ENCODE peak calls at places on chromosomes 3 and 15, in ten cellular contexts. B, K, I, P, S, W, V, D, X and N are unnamed samples.

GRCh38 chr15:101562428-101563059 is 73.0 kb upstream of the PCSK6 start:
- DNase-seq in B (no peak), K (no peak), I (no peak), P (no peak), S (no peak), W (no peak), V (no peak), D (no peak), X (no peak), N (no peak)

GRCh38 chr15:28895146-28895545 is 9.4 kb downstream of the APBA2 start:
- DNase-seq in B (no peak), K (no peak), I (no peak), P (no peak), S (no peak), W (no peak), V (no peak), D (no peak), X (no peak), N (no peak)

GRCh38 chr3:108300103-108300849 is 3.9 kb downstream of the HHLA2 start:
- DNase-seq in B (no peak), K (no peak), I (no peak), P (no peak), S (no peak), W (no peak), V (no peak), D (no peak), X (no peak), N (no peak)

GRCh38 chr3:34374521-34374920 is 576.1 kb downstream of the PDCD6IP start:
- DNase-seq in B (peak), K (no peak), I (no peak), P (no peak), S (no peak), W (no peak), V (no peak), D (no peak), X (no peak), N (no peak)

GRCh38 chr3:98855811-98856400 is 45.6 kb downstream of the DCBLD2 start:
- DNase-seq in B (no peak), K (no peak), I (no peak), P (no peak), S (peak), W (no peak), V (no peak), D (no peak), X (no peak), N (peak)

GRCh38 chr3:87320748-87321634 is 44.6 kb upstream of the POU1F1 start:
- DNase-seq in B (no peak), K (no peak), I (no peak), P (no peak), S (no peak), W (no peak), V (no peak), D (no peak), X (no peak), N (no peak)

GRCh38 chr15:87648278-87648677 is 608.3 kb downstream of the NTRK3 start:
- DNase-seq in B (no peak), K (no peak), I (no peak), P (no peak), S (no peak), W (no peak), V (no peak), D (no peak), X (no peak), N (no peak)

GRCh38 chr3:49747792-49748480 is 24.2 kb upstream of the GMPPB start:
- DNase-seq in B (no peak), K (peak), I (no peak), P (no peak), S (peak), W (no peak), V (no peak), D (no peak), X (no peak), N (no peak)

GRCh38 chr15:68578960-68579935 is at the start of gene CORO2B:
- DNase-seq in B (peak), K (no peak), I (no peak), P (peak), S (peak), W (no peak), V (no peak), D (no peak), X (peak), N (no peak)

GRCh38 chr3:107525954-107526305 is 3.2 kb downstream of the BBX start:
- DNase-seq in B (no peak), K (no peak), I (no peak), P (no peak), S (no peak), W (no peak), V (no peak), D (no peak), X (no peak), N (no peak)

GRCh38 chr3:197428117-197428761 is 127.5 kb downstream of the BDH1 start:
- DNase-seq in B (peak), K (peak), I (peak), P (no peak), S (peak), W (peak), V (no peak), D (no peak), X (peak), N (no peak)

GRCh38 chr15:57610130-57610529 is 18.4 kb downstream of the MYZAP start:
- DNase-seq in B (no peak), K (no peak), I (no peak), P (no peak), S (peak), W (no peak), V (no peak), D (no peak), X (peak), N (no peak)

GRCh38 chr3:189908646-189909045 is 212.1 kb downstream of the P3H2 start:
- DNase-seq in B (no peak), K (no peak), I (no peak), P (no peak), S (peak), W (no peak), V (no peak), D (no peak), X (no peak), N (no peak)

GRCh38 chr15:39243396-39243795 is 337.5 kb upstream of the THBS1 start:
- DNase-seq in B (no peak), K (no peak), I (no peak), P (no peak), S (peak), W (no peak), V (no peak), D (no peak), X (no peak), N (no peak)

GRCh38 chr15:40441736-40442531 is 1.2 kb downstream of the BAHD1 start:
- DNase-seq in B (peak), K (peak), I (no peak), P (peak), S (no peak), W (no peak), V (peak), D (no peak), X (no peak), N (no peak)

GRCh38 chr3:195899701-195900425 is 8.5 kb downstream of the TNK2 start:
- DNase-seq in B (no peak), K (no peak), I (no peak), P (no peak), S (no peak), W (no peak), V (no peak), D (no peak), X (no peak), N (no peak)

GRCh38 chr3:154214320-154214719 is 93.1 kb downstream of the ARHGEF26 start:
- DNase-seq in B (no peak), K (no peak), I (no peak), P (no peak), S (peak), W (no peak), V (no peak), D (no peak), X (no peak), N (no peak)